ENCODE peak calls at places on chromosomes 7 and 10, in eight cellular contexts. F, J, B, N, C, I, M and P are unnamed samples.

GRCh38 chr10:113518816-113519591 is 33.8 kb upstream of the HABP2 start:
- DNase-seq in F (no peak), J (no peak), B (no peak), N (no peak), C (no peak), I (no peak), M (no peak), P (no peak)

GRCh38 chr10:78382047-78382446 is 348.4 kb downstream of the RPS24 start:
- DNase-seq in F (no peak), J (no peak), B (no peak), N (no peak), C (no peak), I (no peak), M (no peak), P (no peak)

GRCh38 chr7:51278797-51279196 is 37.8 kb downstream of the COBL start:
- DNase-seq in F (no peak), J (no peak), B (peak; percentile 46), N (peak; percentile 78), C (no peak), I (peak; percentile 27), M (no peak), P (peak; percentile 77)

GRCh38 chr7:13639416-13639815 is 350.1 kb downstream of the ETV1 start:
- DNase-seq in F (no peak), J (peak; percentile 4), B (no peak), N (peak; percentile 75), C (no peak), I (no peak), M (no peak), P (peak; percentile 88)

GRCh38 chr7:101598422-101598957 is 30.6 kb downstream of the MYL10 start:
- DNase-seq in F (no peak), J (peak; percentile 35), B (no peak), N (no peak), C (no peak), I (no peak), M (no peak), P (no peak)

GRCh38 chr7:127887631-127888030 is 143.6 kb downstream of the LRRC4 start:
- DNase-seq in F (no peak), J (no peak), B (no peak), N (no peak), C (no peak), I (no peak), M (no peak), P (no peak)

GRCh38 chr7:51139796-51140195 is 176.8 kb downstream of the COBL start:
- DNase-seq in F (no peak), J (no peak), B (no peak), N (no peak), C (no peak), I (no peak), M (no peak), P (no peak)

GRCh38 chr10:113683300-113683699 is 3.6 kb downstream of the CASP7 start:
- DNase-seq in F (no peak), J (no peak), B (no peak), N (no peak), C (no peak), I (no peak), M (no peak), P (no peak)

GRCh38 chr10:104329754-104330153 is 8.5 kb downstream of the ITPRIP start:
- DNase-seq in F (no peak), J (no peak), B (peak; percentile 45), N (no peak), C (no peak), I (no peak), M (no peak), P (no peak)

GRCh38 chr10:76352300-76352699 is 920.9 kb downstream of the LRMDA start:
- DNase-seq in F (no peak), J (no peak), B (no peak), N (no peak), C (peak; percentile 90), I (no peak), M (no peak), P (no peak)

GRCh38 chr10:127919418-127920191 is 12.7 kb downstream of the PTPRE start:
- DNase-seq in F (no peak), J (no peak), B (no peak), N (no peak), C (no peak), I (no peak), M (no peak), P (no peak)

GRCh38 chr10:72123616-72124015 is 35.3 kb upstream of the SPOCK2 start:
- DNase-seq in F (no peak), J (no peak), B (no peak), N (no peak), C (no peak), I (no peak), M (no peak), P (no peak)

GRCh38 chr7:159091041-159091440 is 53.6 kb downstream of the VIPR2 start:
- DNase-seq in F (no peak), J (no peak), B (no peak), N (no peak), C (no peak), I (no peak), M (no peak), P (no peak)

GRCh38 chr10:119235381-119235780 is 28.0 kb downstream of the GRK5 start:
- DNase-seq in F (no peak), J (no peak), B (peak; percentile 41), N (no peak), C (no peak), I (no peak), M (no peak), P (no peak)

GRCh38 chr10:73648975-73649829 is 6.6 kb downstream of the SYNPO2L start:
- DNase-seq in F (no peak), J (peak; percentile 37), B (no peak), N (no peak), C (no peak), I (no peak), M (no peak), P (no peak)

GRCh38 chr10:59536576-59537014 is 173.1 kb downstream of the SLC16A9 start:
- DNase-seq in F (no peak), J (no peak), B (no peak), N (no peak), C (no peak), I (peak; percentile 7), M (no peak), P (peak; percentile 24)

GRCh38 chr10:61279400-61279799 is 173.8 kb downstream of the TMEM26 start:
- DNase-seq in F (no peak), J (no peak), B (no peak), N (no peak), C (no peak), I (no peak), M (no peak), P (no peak)

GRCh38 chr7:6398943-6399342 is 48.8 kb downstream of the DAGLB start:
- DNase-seq in F (no peak), J (no peak), B (no peak), N (no peak), C (no peak), I (no peak), M (no peak), P (no peak)

GRCh38 chr7:70694357-70694908 is 437.5 kb upstream of the GALNT17 start:
- DNase-seq in F (no peak), J (peak; percentile 77), B (peak; percentile 38), N (peak; percentile 49), C (no peak), I (peak; percentile 91), M (no peak), P (peak; percentile 67)

GRCh38 chr10:46545861-46546590 is 10.4 kb downstream of the GPRIN2 start:
- DNase-seq in F (no peak), J (no peak), B (peak; percentile 3), N (no peak), C (no peak), I (no peak), M (no peak), P (no peak)